ENCODE peak calls at places on chromosomes 16 and 17, in seven cellular contexts. Z, I, L, R, G, O and S are unnamed samples.

GRCh38 chr17:9628509-9628908 is 16.8 kb upstream of the USP43 start:
- DNase-seq in Z (no peak), G (no peak), L (no peak), I (no peak), R (no peak), O (no peak), S (no peak)

GRCh38 chr16:53743149-53743566 is 39.2 kb downstream of the FTO start:
- DNase-seq in L (peak; percentile 57), G (peak; percentile 44), R (no peak), Z (no peak), O (no peak), I (no peak), S (no peak)

GRCh38 chr16:28105954-28106353 is 42.4 kb upstream of the GSG1L start:
- DNase-seq in I (no peak), R (no peak), L (no peak), G (no peak), O (no peak), Z (no peak), S (no peak)

GRCh38 chr17:68346448-68346847 is 55.2 kb downstream of the ARSG start:
- DNase-seq in L (no peak), O (peak; percentile 24), R (peak; percentile 47), Z (no peak), G (peak; percentile 87), I (no peak), S (peak; percentile 87)

GRCh38 chr16:83211711-83212110 is 584.9 kb downstream of the CDH13 start:
- DNase-seq in I (no peak), R (no peak), G (no peak), Z (no peak), O (no peak), L (no peak), S (no peak)

GRCh38 chr16:77686385-77686784 is 35.9 kb upstream of the NUDT7 start:
- DNase-seq in O (no peak), R (no peak), L (no peak), I (no peak), Z (no peak), G (no peak), S (no peak)

GRCh38 chr16:19524866-19525723 is 1.4 kb downstream of the CCP110 start:
- DNase-seq in L (peak; percentile 16), R (no peak), O (peak; percentile 45), Z (no peak), I (no peak), G (peak; percentile 11), S (no peak)

GRCh38 chr16:84568066-84568465 is 49.8 kb downstream of the COTL1 start:
- DNase-seq in Z (no peak), G (no peak), O (no peak), L (no peak), R (no peak), I (no peak), S (no peak)

GRCh38 chr17:43556292-43556691 is 10.2 kb upstream of the ETV4 start:
- DNase-seq in G (peak; percentile 24), I (no peak), O (no peak), R (no peak), L (peak; percentile 87), Z (peak; percentile 89), S (no peak)

GRCh38 chr16:50653056-50653455 is 28.1 kb downstream of the SNX20 start:
- DNase-seq in Z (no peak), G (no peak), L (no peak), R (no peak), O (no peak), I (no peak), S (no peak)

GRCh38 chr17:70084476-70084875 is 9.5 kb downstream of the KCNJ16 start:
- DNase-seq in R (no peak), G (no peak), I (no peak), Z (no peak), L (no peak), O (no peak), S (no peak)

GRCh38 chr17:40612510-40613244 is 34.9 kb downstream of the SMARCE1 start:
- DNase-seq in L (no peak), R (no peak), O (no peak), G (peak; percentile 92), I (no peak), Z (no peak), S (no peak)

GRCh38 chr17:80187090-80187489 is 17.3 kb downstream of the CARD14 start:
- DNase-seq in Z (no peak), G (no peak), R (no peak), O (no peak), I (no peak), L (no peak), S (no peak)

GRCh38 chr16:23110257-23110899 is 38.9 kb downstream of the USP31 start:
- DNase-seq in O (no peak), G (no peak), L (no peak), I (no peak), R (no peak), Z (no peak), S (no peak)

GRCh38 chr17:44200478-44201155 is 933 bp upstream of the ATXN7L3 start:
- DNase-seq in O (no peak), L (no peak), Z (no peak), I (no peak), G (peak; percentile 27), R (no peak), S (no peak)

GRCh38 chr17:16492613-16493290 is 759 bp upstream of the LRRC75A start:
- DNase-seq in I (no peak), O (no peak), Z (no peak), R (no peak), G (no peak), L (no peak), S (no peak)

GRCh38 chr16:87436225-87437172 is 44.4 kb downstream of the MAP1LC3B start:
- DNase-seq in I (no peak), O (no peak), L (no peak), Z (no peak), R (peak; percentile 49), G (peak; percentile 79), S (no peak)

GRCh38 chr16:67144943-67145342 is 5.9 kb downstream of the B3GNT9 start:
- DNase-seq in O (no peak), G (no peak), L (no peak), I (no peak), R (no peak), Z (no peak), S (peak; percentile 26)

GRCh38 chr16:88792078-88792550 is 7.1 kb upstream of the PIEZO1 start:
- DNase-seq in G (no peak), O (no peak), I (no peak), Z (no peak), L (no peak), R (no peak), S (no peak)

GRCh38 chr17:54221499-54221898 is 398.8 kb downstream of the KIF2B start:
- DNase-seq in L (no peak), Z (no peak), O (no peak), I (no peak), R (no peak), G (no peak), S (no peak)

GRCh38 chr16:88922114-88922825 is 54.7 kb downstream of the CBFA2T3 start:
- DNase-seq in R (peak; percentile 93), O (no peak), L (peak; percentile 23), I (no peak), G (no peak), Z (peak; percentile 8), S (peak; percentile 92)